ENCODE peak calls at places on chromosome 9, in five cellular contexts. H is D341Med; I is kidney glomerular epithelial cell; K is T-helper 17 cell; N is stimulated activated CD4-positive, alpha-beta T cell treated with anti-CD3 and anti-CD28 coated beads, TNF-alpha, amount 100 ng/mL, for 48 hours. T is an unnamed sample.

GRCh38 chr9:137575382-137575724 is 3.4 kb downstream of the DPH7 start:
- DNase-seq in H (no peak), I (no peak), K (no peak), N (no peak), T (no peak)

GRCh38 chr9:133105461-133105770 is 15.6 kb downstream of the RALGDS start:
- DNase-seq in H (no peak), I (no peak), K (no peak), N (no peak), T (no peak)

GRCh38 chr9:72271617-72272478 is 93.2 kb downstream of the ZFAND5 start:
- DNase-seq in H (peak), I (peak), K (no peak), N (peak), T (peak)

GRCh38 chr9:12922209-12922914 is 147.5 kb downstream of the LURAP1L start:
- DNase-seq in H (no peak), I (no peak), K (no peak), N (no peak), T (no peak)

GRCh38 chr9:134600431-134600830 is 41.2 kb upstream of the COL5A1 start:
- DNase-seq in H (no peak), I (no peak), K (no peak), N (no peak), T (no peak)

GRCh38 chr9:81022177-81022576 is 667.2 kb downstream of the TLE1 start:
- DNase-seq in H (no peak), I (no peak), K (no peak), N (no peak), T (no peak)

GRCh38 chr9:27665121-27665520 is 91.8 kb upstream of the C9orf72 start:
- DNase-seq in H (no peak), I (no peak), K (no peak), N (no peak), T (no peak)

GRCh38 chr9:89744730-89745129 is 139.9 kb downstream of the GADD45G start:
- DNase-seq in H (no peak), I (no peak), K (no peak), N (no peak), T (no peak)

GRCh38 chr9:107422189-107422802 is 67.3 kb downstream of the KLF4 start:
- DNase-seq in H (peak), I (peak), K (no peak), N (peak), T (no peak)

GRCh38 chr9:89837152-89837551 is 232.3 kb downstream of the GADD45G start:
- DNase-seq in H (no peak), I (no peak), K (no peak), N (no peak), T (no peak)

GRCh38 chr9:134325096-134325812 is 1.0 kb upstream of the RXRA start:
- DNase-seq in H (no peak), I (no peak), K (no peak), N (no peak), T (no peak)

GRCh38 chr9:93586290-93587057 is 10.1 kb downstream of the PHF2 start:
- DNase-seq in H (peak), I (peak), K (no peak), N (no peak), T (no peak)

GRCh38 chr9:75131700-75132099 is 43.4 kb downstream of the OSTF1 start:
- DNase-seq in H (no peak), I (no peak), K (no peak), N (no peak), T (no peak)

GRCh38 chr9:34072868-34073590 is 24.3 kb upstream of the UBAP2 start:
- DNase-seq in H (no peak), I (peak), K (no peak), N (no peak), T (no peak)

GRCh38 chr9:73155968-73156592 is 4.4 kb downstream of the ANXA1 start:
- DNase-seq in H (no peak), I (no peak), K (no peak), N (no peak), T (no peak)

GRCh38 chr9:125255781-125256391 is 5.7 kb upstream of the GAPVD1 start:
- DNase-seq in H (peak), I (no peak), K (no peak), N (no peak), T (peak)

GRCh38 chr9:131995382-131995781 is 84.3 kb downstream of the MED27 start:
- DNase-seq in H (no peak), I (no peak), K (no peak), N (no peak), T (no peak)

GRCh38 chr9:105425817-105426433 is 21.9 kb upstream of the FSD1L start:
- DNase-seq in H (peak), I (no peak), K (no peak), N (no peak), T (no peak)

GRCh38 chr9:137878957-137879555 is 1.5 kb downstream of the CACNA1B start:
- DNase-seq in H (peak), I (no peak), K (no peak), N (no peak), T (no peak)

GRCh38 chr9:93699650-93700049 is 123.3 kb downstream of the PHF2 start:
- DNase-seq in H (no peak), I (no peak), K (no peak), N (no peak), T (no peak)

T was measured in CD8-positive, alpha-beta memory T cell.